ENCODE peak calls at places on chromosomes 11 and 22, in six cellular contexts. One of them, this sample, is unnamed.

GRCh38 chr11:71505781-71506180 is 21.3 kb upstream of the KRTAP5-7 start:
- DNase-seq in GM12878: no peak
- DNase-seq in K562: no peak
- DNase-seq in A549: no peak
- DNase-seq in H1: no peak
- DNase-seq in endothelial cell of umbilical vein: no peak
- DNase-seq in this sample: no peak

GRCh38 chr22:36744791-36745190 is 31.1 kb downstream of the IFT27 start:
- DNase-seq in GM12878: no peak
- DNase-seq in K562: no peak
- DNase-seq in H1: no peak
- DNase-seq in endothelial cell of umbilical vein: no peak
- DNase-seq in A549: no peak
- DNase-seq in this sample: no peak

GRCh38 chr22:27973851-27974250 is 54.8 kb upstream of the PITPNB start:
- DNase-seq in endothelial cell of umbilical vein: no peak
- DNase-seq in H1: no peak
- DNase-seq in A549: no peak
- DNase-seq in K562: no peak
- DNase-seq in GM12878: no peak
- DNase-seq in this sample: no peak

GRCh38 chr11:44269369-44270351 is 40.3 kb downstream of the ALX4 start:
- DNase-seq in H1: no peak
- DNase-seq in endothelial cell of umbilical vein: peak; percentile 79
- DNase-seq in K562: peak; percentile 91
- DNase-seq in A549: no peak
- DNase-seq in GM12878: no peak
- DNase-seq in this sample: no peak

GRCh38 chr11:120337896-120338840 is 2.0 kb downstream of the ARHGEF12 start:
- DNase-seq in H1: no peak
- DNase-seq in A549: no peak
- DNase-seq in K562: no peak
- DNase-seq in endothelial cell of umbilical vein: peak; percentile 73
- DNase-seq in GM12878: no peak
- DNase-seq in this sample: no peak

GRCh38 chr11:24234822-24235508 is 261.9 kb upstream of the LUZP2 start:
- DNase-seq in endothelial cell of umbilical vein: peak; percentile 16
- DNase-seq in A549: no peak
- DNase-seq in H1: no peak
- DNase-seq in K562: no peak
- DNase-seq in GM12878: no peak
- DNase-seq in this sample: no peak

GRCh38 chr11:115990004-115990447 is 485.8 kb upstream of the CADM1 start:
- DNase-seq in K562: peak; percentile 66
- DNase-seq in endothelial cell of umbilical vein: no peak
- DNase-seq in GM12878: no peak
- DNase-seq in A549: peak; percentile 2
- DNase-seq in H1: no peak
- DNase-seq in this sample: peak; percentile 17

GRCh38 chr22:38949889-38950405 is 7.5 kb upstream of the APOBEC3A start:
- DNase-seq in K562: no peak
- DNase-seq in endothelial cell of umbilical vein: no peak
- DNase-seq in A549: no peak
- DNase-seq in GM12878: no peak
- DNase-seq in H1: no peak
- DNase-seq in this sample: no peak

GRCh38 chr11:93494341-93494740 is 48.9 kb downstream of the SMCO4 start:
- DNase-seq in A549: no peak
- DNase-seq in GM12878: no peak
- DNase-seq in endothelial cell of umbilical vein: no peak
- DNase-seq in H1: no peak
- DNase-seq in K562: no peak
- DNase-seq in this sample: no peak

GRCh38 chr11:12216100-12216499 is 105.7 kb downstream of the MICAL2 start:
- DNase-seq in GM12878: no peak
- DNase-seq in A549: no peak
- DNase-seq in K562: no peak
- DNase-seq in H1: no peak
- DNase-seq in endothelial cell of umbilical vein: no peak
- DNase-seq in this sample: no peak

GRCh38 chr11:113579292-113579940 is 104.2 kb upstream of the DRD2 start:
- DNase-seq in K562: no peak
- DNase-seq in A549: no peak
- DNase-seq in GM12878: no peak
- DNase-seq in H1: no peak
- DNase-seq in endothelial cell of umbilical vein: no peak
- DNase-seq in this sample: no peak

GRCh38 chr22:36659762-36660509 is 43.6 kb downstream of the CACNG2 start:
- DNase-seq in endothelial cell of umbilical vein: peak; percentile 79
- DNase-seq in GM12878: no peak
- DNase-seq in H1: no peak
- DNase-seq in A549: peak; percentile 92
- DNase-seq in K562: peak; percentile 89
- DNase-seq in this sample: peak; percentile 81

GRCh38 chr11:61806785-61807184 is 10.0 kb downstream of the FADS1 start:
- DNase-seq in A549: no peak
- DNase-seq in H1: no peak
- DNase-seq in K562: no peak
- DNase-seq in GM12878: no peak
- DNase-seq in endothelial cell of umbilical vein: no peak
- DNase-seq in this sample: no peak

GRCh38 chr22:42176271-42176670 is 45.7 kb upstream of the CYP2D6 start:
- DNase-seq in A549: no peak
- DNase-seq in endothelial cell of umbilical vein: no peak
- DNase-seq in H1: no peak
- DNase-seq in K562: no peak
- DNase-seq in GM12878: no peak
- DNase-seq in this sample: no peak

GRCh38 chr11:120940297-120940847 is 83.5 kb upstream of the TBCEL start:
- DNase-seq in endothelial cell of umbilical vein: no peak
- DNase-seq in A549: no peak
- DNase-seq in H1: no peak
- DNase-seq in GM12878: no peak
- DNase-seq in K562: no peak
- DNase-seq in this sample: no peak

GRCh38 chr22:18990355-18991137 is 54.5 kb upstream of the PRODH start:
- DNase-seq in A549: no peak
- DNase-seq in GM12878: no peak
- DNase-seq in K562: no peak
- DNase-seq in endothelial cell of umbilical vein: no peak
- DNase-seq in H1: no peak
- DNase-seq in this sample: no peak

GRCh38 chr22:39433476-39434242 is 23.2 kb upstream of the MGAT3 start:
- DNase-seq in endothelial cell of umbilical vein: no peak
- DNase-seq in GM12878: no peak
- DNase-seq in H1: no peak
- DNase-seq in A549: no peak
- DNase-seq in K562: no peak
- DNase-seq in this sample: no peak

GRCh38 chr22:30837531-30837930 is 131.0 kb downstream of the MORC2 start:
- DNase-seq in GM12878: no peak
- DNase-seq in K562: no peak
- DNase-seq in H1: no peak
- DNase-seq in endothelial cell of umbilical vein: no peak
- DNase-seq in A549: no peak
- DNase-seq in this sample: no peak

GRCh38 chr11:28539239-28540025 is 431.2 kb downstream of the METTL15 start:
- DNase-seq in A549: no peak
- DNase-seq in endothelial cell of umbilical vein: no peak
- DNase-seq in GM12878: no peak
- DNase-seq in K562: no peak
- DNase-seq in H1: no peak
- DNase-seq in this sample: no peak

GRCh38 chr11:130547761-130548490 is 99.5 kb downstream of the ADAMTS15 start:
- DNase-seq in K562: no peak
- DNase-seq in GM12878: no peak
- DNase-seq in H1: no peak
- DNase-seq in endothelial cell of umbilical vein: no peak
- DNase-seq in A549: no peak
- DNase-seq in this sample: no peak

GRCh38 chr11:117950999-117951961 is 22.1 kb upstream of the TMPRSS13 start:
- DNase-seq in H1: no peak
- DNase-seq in GM12878: no peak
- DNase-seq in endothelial cell of umbilical vein: no peak
- DNase-seq in A549: no peak
- DNase-seq in K562: no peak
- DNase-seq in this sample: peak; percentile 88

GRCh38 chr11:108697872-108698473 is 33.1 kb downstream of the DDX10 start:
- DNase-seq in endothelial cell of umbilical vein: peak; percentile 78
- DNase-seq in K562: peak; percentile 58
- DNase-seq in GM12878: peak; percentile 49
- DNase-seq in H1: no peak
- DNase-seq in A549: peak; percentile 67
- DNase-seq in this sample: peak; percentile 84

GRCh38 chr22:17980013-17980510 is 44.3 kb downstream of the MICAL3 start:
- DNase-seq in K562: no peak
- DNase-seq in H1: no peak
- DNase-seq in endothelial cell of umbilical vein: peak; percentile 24
- DNase-seq in GM12878: no peak
- DNase-seq in A549: no peak
- DNase-seq in this sample: no peak

GRCh38 chr22:19799322-19800190 is 39.0 kb downstream of the TBX1 start:
- DNase-seq in GM12878: no peak
- DNase-seq in H1: no peak
- DNase-seq in endothelial cell of umbilical vein: no peak
- DNase-seq in K562: no peak
- DNase-seq in A549: no peak
- DNase-seq in this sample: no peak

DNA sequence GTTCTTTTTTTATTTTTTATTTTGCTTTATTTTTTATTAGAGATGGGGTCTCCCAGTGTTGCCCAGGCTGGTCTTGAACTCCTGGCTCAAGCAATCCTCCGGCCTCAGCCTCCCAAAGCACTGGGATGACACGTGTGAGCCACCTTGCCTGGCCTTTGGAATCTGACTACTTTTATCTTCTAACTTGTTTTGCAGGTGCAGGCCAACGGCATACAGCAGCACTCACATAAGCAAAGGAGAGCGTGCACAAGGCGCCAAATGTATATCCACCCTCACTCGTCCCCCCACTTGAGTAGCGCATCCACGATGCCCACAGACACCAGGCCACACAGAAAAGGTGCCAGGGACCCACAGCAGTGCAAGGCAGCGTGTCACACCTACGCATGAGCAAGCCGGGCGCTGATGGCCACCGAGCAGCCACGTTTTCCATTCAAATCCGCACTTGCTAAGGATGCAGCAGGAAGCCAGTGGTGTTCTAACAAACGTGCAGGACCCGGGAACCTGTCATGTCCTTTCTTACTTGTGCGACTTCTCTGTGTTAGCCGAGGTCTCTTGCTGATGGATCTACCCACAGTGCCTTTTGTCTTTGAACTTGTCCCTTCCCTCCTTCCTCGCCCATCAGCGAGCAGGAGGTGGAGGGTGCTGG is 5.9 kb downstream of the ASCL2 start:
- DNase-seq in H1: no peak
- DNase-seq in GM12878: no peak
- DNase-seq in endothelial cell of umbilical vein: no peak
- DNase-seq in A549: no peak
- DNase-seq in K562: peak; percentile 2
- DNase-seq in this sample: no peak
- TF ChIP-seq MAX in H1: no peak
- TF ChIP-seq MAX in GM12878: no peak
- TF ChIP-seq MAX in endothelial cell of umbilical vein: no peak
- TF ChIP-seq MAX in A549: no peak
- TF ChIP-seq MAX in K562: no peak
- TF ChIP-seq MAX in this sample: no peak

GRCh38 chr11:68257477-68258362 is 14.1 kb downstream of the C11orf24 start:
- DNase-seq in K562: peak; percentile 83
- DNase-seq in GM12878: no peak
- DNase-seq in A549: peak; percentile 92
- DNase-seq in H1: peak; percentile 93
- DNase-seq in endothelial cell of umbilical vein: peak; percentile 78
- DNase-seq in this sample: peak; percentile 93
- H3K4me3 ChIP-seq in K562: no peak overlapping the region
- H3K4me3 ChIP-seq in GM12878: no peak overlapping the region
- H3K4me3 ChIP-seq in A549: no peak overlapping the region
- H3K4me3 ChIP-seq in H1: no peak overlapping the region
- H3K4me3 ChIP-seq in endothelial cell of umbilical vein: no peak overlapping the region
- H3K4me3 ChIP-seq in this sample: no peak overlapping the region

DNA sequence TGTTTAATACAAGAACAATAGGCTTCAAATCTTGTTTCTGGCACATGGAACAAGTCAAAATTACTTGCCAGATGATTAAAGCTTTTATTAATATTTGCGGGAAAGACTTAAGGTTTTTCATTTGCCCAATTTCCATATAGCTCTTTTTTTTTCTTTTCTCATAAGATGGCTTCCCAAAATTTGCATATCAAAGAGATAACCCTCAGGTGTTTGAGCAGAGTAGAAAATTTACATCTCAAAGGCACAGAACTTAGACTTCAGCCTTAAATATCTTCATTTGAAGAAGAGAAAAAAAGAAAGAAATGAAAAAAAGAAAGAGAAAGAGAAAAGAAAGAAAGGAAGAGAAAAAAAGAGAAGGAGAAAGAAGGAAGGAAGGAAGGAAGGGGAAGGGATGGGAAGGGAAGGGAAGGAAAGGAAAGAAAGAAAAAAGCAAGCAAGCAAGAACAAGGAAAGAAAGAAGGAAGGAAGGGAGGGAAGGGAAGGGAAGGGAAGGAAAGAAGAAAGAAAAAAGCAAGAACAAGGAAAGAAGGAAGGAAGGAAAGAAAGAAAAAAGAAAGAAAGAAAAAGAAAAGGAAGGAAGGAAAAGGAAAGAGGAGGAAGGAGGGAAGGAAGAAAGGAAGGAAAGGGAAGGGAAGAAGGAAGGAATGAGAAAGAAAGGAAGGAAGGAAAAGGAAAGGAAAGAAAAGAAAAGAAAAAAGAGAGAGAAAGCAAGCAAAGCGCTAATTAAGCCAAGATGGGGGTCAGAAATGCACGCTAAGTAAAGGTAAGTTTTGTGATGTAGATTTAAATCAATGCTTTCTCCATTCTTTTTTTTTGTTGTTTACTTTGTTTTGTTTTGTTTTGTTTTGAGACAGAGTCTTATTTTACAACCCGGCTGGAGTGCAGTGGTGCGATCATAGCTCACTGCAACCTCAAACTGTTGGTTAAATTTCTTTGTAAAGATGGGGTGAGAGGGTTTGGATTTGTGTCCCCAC is 20.2 kb upstream of the IFITM3 start:
- DNase-seq in endothelial cell of umbilical vein: no peak
- DNase-seq in K562: no peak
- DNase-seq in GM12878: no peak
- DNase-seq in H1: no peak
- DNase-seq in A549: no peak
- DNase-seq in this sample: no peak
- TF ChIP-seq CTCF in endothelial cell of umbilical vein: no peak
- TF ChIP-seq CTCF in K562: no peak
- TF ChIP-seq CTCF in GM12878: no peak
- TF ChIP-seq CTCF in H1: no peak
- TF ChIP-seq CTCF in A549: no peak
- TF ChIP-seq CTCF in this sample: no peak

DNA sequence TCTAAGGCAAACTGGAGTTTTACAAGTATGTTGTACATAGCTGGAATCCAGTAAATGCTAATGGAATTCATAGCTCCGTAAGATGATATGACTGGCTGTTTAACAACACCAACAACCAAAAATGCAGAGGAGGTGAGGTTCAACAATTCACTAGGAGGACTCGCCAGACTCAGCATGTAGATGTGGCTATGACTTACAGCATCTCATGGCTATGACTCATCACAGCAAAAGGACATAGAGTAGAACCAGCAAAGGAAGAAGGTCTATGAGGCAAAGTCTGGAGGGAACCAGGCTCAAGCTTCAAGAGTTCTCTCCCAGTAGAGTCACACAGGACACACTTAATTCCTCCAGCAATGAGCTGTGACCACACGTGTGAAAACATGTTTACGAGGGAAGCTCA is 116.9 kb downstream of the LARGE1 start:
- DNase-seq in GM12878: no peak
- DNase-seq in K562: no peak
- DNase-seq in A549: peak; percentile 7
- DNase-seq in endothelial cell of umbilical vein: no peak
- DNase-seq in H1: no peak
- DNase-seq in this sample: peak; percentile 76
- TF ChIP-seq MAX in GM12878: no peak
- TF ChIP-seq MAX in K562: no peak
- TF ChIP-seq MAX in A549: no peak
- TF ChIP-seq MAX in endothelial cell of umbilical vein: no peak
- TF ChIP-seq MAX in H1: no peak
- TF ChIP-seq MAX in this sample: no peak

This sample was measured in NB4.